ENCODE peak calls at places on chromosomes 16 and 17, in six cellular contexts. Z is ovary; Y is BJ; X is GM23338; R is fibroblast of lung; C is CD8-positive, alpha-beta T cell. V is an unnamed sample.

GRCh38 chr17:79815836-79816371 is 19.0 kb upstream of the CBX8 start:
- DNase-seq in Y (no peak), C (no peak), Z (no peak), X (no peak), R (no peak), V (no peak)

GRCh38 chr17:27993723-27994310 is 48.7 kb upstream of the NLK start:
- DNase-seq in Z (no peak), X (no peak), R (no peak), C (no peak), Y (no peak), V (no peak)

GRCh38 chr17:54172654-54173316 is 350.1 kb downstream of the KIF2B start:
- DNase-seq in R (no peak), Z (no peak), X (peak; percentile 67), Y (no peak), C (no peak), V (no peak)

GRCh38 chr16:11472410-11472809 is 114.3 kb downstream of the LITAF start:
- DNase-seq in Y (no peak), C (no peak), R (no peak), X (no peak), Z (no peak), V (no peak)

GRCh38 chr17:39071573-39071972 is 79.9 kb downstream of the PLXDC1 start:
- DNase-seq in Y (no peak), Z (no peak), X (no peak), R (no peak), C (no peak), V (no peak)

GRCh38 chr17:79925242-79925957 is 86.2 kb upstream of the CBX4 start:
- DNase-seq in Z (no peak), R (peak; percentile 36), C (no peak), X (peak; percentile 45), Y (no peak), V (no peak)

GRCh38 chr17:41680426-41681040 is 8.2 kb upstream of the EIF1 start:
- DNase-seq in R (no peak), C (no peak), Z (no peak), X (no peak), Y (no peak), V (no peak)

GRCh38 chr17:83012161-83012800 is 67.1 kb upstream of the METRNL start:
- DNase-seq in Z (no peak), X (no peak), R (no peak), C (no peak), Y (no peak), V (no peak)

GRCh38 chr16:86569843-86570447 is 3.3 kb downstream of the FOXC2 start:
- DNase-seq in C (no peak), Z (no peak), Y (no peak), R (no peak), X (no peak), V (no peak)

GRCh38 chr16:11546522-11547485 is 39.9 kb downstream of the LITAF start:
- DNase-seq in C (no peak), Z (no peak), Y (peak; percentile 35), X (no peak), R (peak; percentile 72), V (no peak)

GRCh38 chr17:48393271-48393670 is 36.7 kb downstream of the SKAP1 start:
- DNase-seq in X (no peak), Z (no peak), Y (no peak), R (peak; percentile 4), C (no peak), V (no peak)

GRCh38 chr16:23323224-23324030 is 21.3 kb downstream of the SCNN1B start:
- DNase-seq in C (no peak), Z (no peak), Y (no peak), X (no peak), R (no peak), V (no peak)

GRCh38 chr17:9729034-9729650 is 62.2 kb downstream of the DHRS7C start:
- DNase-seq in Z (no peak), Y (peak; percentile 6), X (peak; percentile 67), C (no peak), R (peak; percentile 44), V (peak; percentile 4)

GRCh38 chr16:27646811-27647210 is 96.9 kb downstream of the KATNIP start:
- DNase-seq in C (no peak), Z (no peak), R (peak; percentile 8), Y (no peak), X (no peak), V (no peak)

GRCh38 chr17:39239640-39240314 is 14.0 kb upstream of the STAC2 start:
- DNase-seq in Y (no peak), R (no peak), X (peak; percentile 92), C (peak; percentile 53), Z (no peak), V (no peak)

GRCh38 chr17:11273596-11273995 is 32.6 kb downstream of the SHISA6 start:
- DNase-seq in Y (no peak), R (no peak), X (no peak), C (no peak), Z (no peak), V (no peak)

GRCh38 chr16:29684671-29685070 is 5.7 kb downstream of the QPRT start:
- DNase-seq in Z (no peak), Y (no peak), X (no peak), R (no peak), C (no peak), V (no peak)

GRCh38 chr16:74501484-74502479 is 80.5 kb upstream of the CLEC18B start:
- DNase-seq in Z (no peak), R (peak; percentile 31), Y (no peak), C (no peak), X (no peak), V (no peak)

GRCh38 chr17:44219636-44220210 is at the start of gene UBTF:
- DNase-seq in X (peak; percentile 75), Y (no peak), Z (peak; percentile 87), R (peak; percentile 67), C (peak; percentile 71), V (no peak)

GRCh38 chr16:17784073-17784472 is 313.3 kb upstream of the XYLT1 start:
- DNase-seq in X (peak; percentile 86), Y (no peak), Z (no peak), R (peak; percentile 67), C (no peak), V (no peak)

GRCh38 chr16:56420613-56421012 is 4.7 kb downstream of the AMFR start:
- DNase-seq in Z (no peak), C (no peak), X (no peak), Y (no peak), R (no peak), V (no peak)
- H3K36me3 ChIP-seq in Z (no peaks in the 10 kb centered on the region), C (no peaks in the 10 kb centered on the region), X (no peaks in the 10 kb centered on the region), Y (no peaks in the 10 kb centered on the region), R (no peaks in the 10 kb centered on the region), V (no peaks in the 10 kb centered on the region)

DNA sequence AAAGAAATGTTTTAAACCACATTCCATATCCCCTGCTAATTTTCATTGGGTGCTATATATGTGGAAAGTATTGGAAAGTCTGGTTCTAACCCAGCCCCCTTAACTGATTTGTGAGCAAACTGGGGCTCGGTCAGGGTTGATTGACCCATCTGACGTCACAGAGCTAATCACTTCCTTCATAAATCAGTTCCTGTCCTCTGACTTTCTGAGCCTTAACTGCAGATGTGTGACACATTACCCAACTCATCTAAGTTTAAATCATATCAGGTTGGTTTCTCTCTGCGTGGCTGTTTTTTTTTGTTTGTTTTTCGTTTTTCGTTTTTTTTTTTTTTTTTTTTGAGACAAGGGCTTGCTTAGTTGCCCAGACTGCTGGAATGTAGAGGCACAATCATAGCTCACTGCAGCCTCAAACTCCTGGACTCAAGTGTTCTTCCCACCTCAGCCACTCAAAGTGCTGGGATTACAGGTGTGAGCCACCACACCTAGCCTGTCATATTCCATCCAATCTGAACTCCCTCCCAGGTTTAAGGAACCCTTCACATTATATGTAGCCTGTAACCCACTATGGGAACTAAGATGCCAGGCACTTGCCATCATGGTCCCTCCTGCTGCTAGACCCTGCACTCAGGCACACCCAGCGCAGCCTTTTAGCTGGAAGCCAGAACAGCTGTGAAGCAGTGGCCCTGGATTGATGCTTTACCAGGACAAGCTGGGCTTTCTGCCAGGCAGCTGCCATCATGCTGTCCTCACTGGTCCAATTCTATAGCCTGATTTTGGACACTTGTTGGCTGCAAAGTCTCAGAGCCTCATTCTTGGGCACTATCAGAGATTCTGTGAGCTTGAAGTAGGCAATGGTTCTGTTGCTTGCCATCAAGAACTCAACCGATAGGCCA is 6.9 kb upstream of the BPTF start:
- DNase-seq in Z (no peak), R (no peak), C (no peak), X (no peak), Y (no peak), V (no peak)
- H3K36me3 ChIP-seq in Z (no peaks in the 10 kb centered on the region), R (no peaks in the 10 kb centered on the region), C (no peaks in the 10 kb centered on the region), X (no peaks in the 10 kb centered on the region), Y (no peaks in the 10 kb centered on the region), V (no peaks in the 10 kb centered on the region)

GRCh38 chr17:14316131-14316854 is 15.4 kb downstream of the HS3ST3B1 start:
- DNase-seq in Y (no peak), R (no peak), X (no peak), Z (no peak), C (no peak), V (no peak)
- H3K36me3 ChIP-seq in Y (peaks cover 3% of the 10 kb centered on the region), R (no peaks in the 10 kb centered on the region), X (no peaks in the 10 kb centered on the region), Z (no peaks in the 10 kb centered on the region), C (peaks cover 12% of the 10 kb centered on the region), V (no peaks in the 10 kb centered on the region)

DNA sequence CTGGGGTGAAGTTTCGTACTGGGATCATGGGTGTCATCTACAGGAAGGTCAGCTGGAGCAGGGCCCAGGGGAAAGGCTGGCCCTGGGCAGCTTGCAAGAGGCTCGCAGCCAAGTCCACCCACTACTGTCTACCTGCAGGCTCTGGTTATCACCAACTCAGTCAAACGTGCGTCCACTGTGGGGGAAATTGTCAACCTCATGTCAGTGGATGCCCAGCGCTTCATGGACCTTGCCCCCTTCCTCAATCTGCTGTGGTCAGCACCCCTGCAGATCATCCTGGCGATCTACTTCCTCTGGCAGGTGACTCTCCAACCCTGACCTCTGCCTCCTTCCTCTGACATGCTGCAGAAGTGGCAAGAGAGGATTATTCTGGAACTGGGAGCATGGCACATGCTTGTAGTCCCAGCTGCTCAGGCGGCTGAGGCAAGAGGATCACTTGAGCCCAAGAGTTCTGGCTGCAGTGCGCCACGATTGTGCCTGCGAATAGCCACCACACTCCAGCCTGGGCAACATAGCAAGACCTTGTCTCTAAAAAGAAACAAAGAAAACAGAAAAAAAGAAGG is 29.2 kb downstream of the ABCC3 start:
- DNase-seq in R (no peak), Z (no peak), X (no peak), Y (no peak), C (no peak), V (no peak)
- H3K36me3 ChIP-seq in R (no peaks in the 10 kb centered on the region), Z (no peaks in the 10 kb centered on the region), X (no peaks in the 10 kb centered on the region), Y (peaks cover 4% of the 10 kb centered on the region), C (no peaks in the 10 kb centered on the region), V (peaks cover 2% of the 10 kb centered on the region)

DNA sequence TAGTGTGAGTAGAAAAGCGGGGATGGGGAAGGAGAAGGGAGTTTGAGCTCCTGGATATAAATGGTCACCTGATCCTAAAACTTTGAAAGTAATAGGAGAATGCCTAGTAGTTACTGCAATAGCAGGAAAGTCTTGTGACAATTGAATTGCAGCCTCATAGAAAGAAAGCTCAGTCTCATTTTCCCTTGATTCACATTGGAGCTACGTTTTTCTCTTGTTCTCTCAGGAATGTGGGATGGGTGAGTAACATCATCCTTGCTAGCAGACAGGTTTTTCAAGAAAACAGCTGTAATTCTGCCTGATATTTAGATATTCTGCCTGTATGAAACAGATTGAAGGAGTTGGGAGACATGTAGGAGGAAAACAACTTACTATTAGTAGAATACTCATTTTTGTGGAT is 25.3 kb downstream of the SF3B3 start:
- DNase-seq in C (no peak), R (no peak), Y (no peak), X (no peak), Z (no peak), V (no peak)
- H3K36me3 ChIP-seq in C (peaks cover 80% of the 10 kb centered on the region), R (peaks cover 37% of the 10 kb centered on the region), Y (peaks cover 22% of the 10 kb centered on the region), X (peaks cover 93% of the 10 kb centered on the region), Z (no peaks in the 10 kb centered on the region), V (no peaks in the 10 kb centered on the region)

V was measured in kidney epithelial cell.